ENCODE peak calls at places on chromosomes 1 and 21, in five cellular contexts. M, A, P, T and D are unnamed samples.

GRCh38 chr1:28449904-28450303 is 55.9 kb upstream of the RCC1 start:
- DNase-seq in M (no peak), A (no peak), P (peak; percentile 16), T (no peak), D (no peak)

GRCh38 chr21:23963454-23963853 is 1643.8 kb downstream of the MRPL39 start:
- DNase-seq in M (peak; percentile 17), A (no peak), P (no peak), T (no peak), D (no peak)

GRCh38 chr1:246930830-246931548 is 759 bp downstream of the AHCTF1 start:
- DNase-seq in M (peak; percentile 58), A (peak; percentile 43), P (peak; percentile 50), T (no peak), D (no peak)

GRCh38 chr1:6638226-6638625 is 13.6 kb downstream of the THAP3 start:
- DNase-seq in M (peak; percentile 80), A (no peak), P (no peak), T (no peak), D (no peak)

GRCh38 chr1:223245983-223246382 is 102.9 kb upstream of the TLR5 start:
- DNase-seq in M (no peak), A (no peak), P (no peak), T (no peak), D (no peak)

GRCh38 chr1:179142889-179143299 is 61.0 kb downstream of the TOR3A start:
- DNase-seq in M (peak; percentile 99), A (no peak), P (peak; percentile 26), T (no peak), D (no peak)

GRCh38 chr1:229192031-229192430 is 78.9 kb upstream of the RAB4A start:
- DNase-seq in M (peak; percentile 35), A (no peak), P (no peak), T (no peak), D (no peak)

GRCh38 chr1:163054056-163054706 is 15.0 kb upstream of the RGS4 start:
- DNase-seq in M (no peak), A (no peak), P (no peak), T (no peak), D (no peak)

GRCh38 chr1:160095382-160096105 is 2.9 kb downstream of the IGSF8 start:
- DNase-seq in M (no peak), A (no peak), P (no peak), T (no peak), D (no peak)